ENCODE peak calls at places on chromosomes 6 and 20, in five cellular contexts. U is heart right ventricle, X is RWPE1, A is AG04450, C is PC-3. W is an unnamed sample.

GRCh38 chr6:14619419-14619781 is 501.8 kb downstream of the CD83 start:
- DNase-seq in U (peak), X (no peak), A (no peak), C (no peak), W (no peak)

GRCh38 chr6:30267423-30267822 is 54.2 kb upstream of the TRIM26 start:
- DNase-seq in U (no peak), X (no peak), A (no peak), C (no peak), W (no peak)

GRCh38 chr20:376750-377149 is 3.8 kb upstream of the TRIB3 start:
- DNase-seq in U (no peak), X (no peak), A (no peak), C (no peak), W (no peak)

GRCh38 chr6:163520956-163521355 is 106.4 kb downstream of the QKI start:
- DNase-seq in U (no peak), X (no peak), A (no peak), C (no peak), W (no peak)

GRCh38 chr6:111817451-111818146 is 55.7 kb downstream of the FYN start:
- DNase-seq in U (no peak), X (no peak), A (no peak), C (no peak), W (no peak)

GRCh38 chr6:53862517-53863457 is 68.0 kb downstream of the LRRC1 start:
- DNase-seq in U (no peak), X (no peak), A (peak), C (peak), W (no peak)

GRCh38 chr20:61387204-61387958 is 135.3 kb downstream of the CDH4 start:
- DNase-seq in U (peak), X (peak), A (no peak), C (no peak), W (peak)

GRCh38 chr20:56245761-56246160 is 2.8 kb upstream of the MC3R start:
- DNase-seq in U (no peak), X (peak), A (no peak), C (peak), W (no peak)

GRCh38 chr20:2840967-2841531 is 504 bp downstream of the VPS16 start:
- DNase-seq in U (peak), X (peak), A (peak), C (peak), W (no peak)

GRCh38 chr20:46631874-46632446 is 19.3 kb downstream of the SLC13A3 start:
- DNase-seq in U (no peak), X (no peak), A (no peak), C (no peak), W (no peak)

GRCh38 chr6:119979862-119980261 is 630.3 kb upstream of the MAN1A1 start:
- DNase-seq in U (no peak), X (no peak), A (no peak), C (peak), W (no peak)

GRCh38 chr20:4243071-4243470 is 227.7 kb upstream of the RNF24 start:
- DNase-seq in U (no peak), X (no peak), A (no peak), C (no peak), W (no peak)

GRCh38 chr20:37437676-37438075 is 83.4 kb upstream of the NNAT start:
- DNase-seq in U (no peak), X (no peak), A (no peak), C (no peak), W (no peak)

GRCh38 chr6:147855823-147856222 is 347.3 kb downstream of the SAMD5 start:
- DNase-seq in U (no peak), X (no peak), A (no peak), C (no peak), W (peak)

GRCh38 chr6:34177181-34177591 is 31.3 kb upstream of the GRM4 start:
- DNase-seq in U (no peak), X (no peak), A (no peak), C (no peak), W (no peak)

GRCh38 chr6:35669441-35669776 is 19.3 kb downstream of the FKBP5 start:
- DNase-seq in U (no peak), X (no peak), A (no peak), C (peak), W (no peak)

GRCh38 chr6:27575594-27576361 is 102.9 kb upstream of the ZNF184 start:
- DNase-seq in U (no peak), X (no peak), A (no peak), C (peak), W (no peak)

GRCh38 chr6:36491378-36491965 is 48.7 kb downstream of the KCTD20 start:
- DNase-seq in U (no peak), X (no peak), A (no peak), C (no peak), W (no peak)

GRCh38 chr6:154352898-154353585 is 3.6 kb downstream of the IPCEF1 start:
- DNase-seq in U (no peak), X (no peak), A (no peak), C (no peak), W (no peak)

GRCh38 chr6:89675949-89676753 is 37.6 kb upstream of the LYRM2 start:
- DNase-seq in U (no peak), X (no peak), A (peak), C (no peak), W (no peak)

GRCh38 chr20:20094410-20094809 is 42.1 kb downstream of the CFAP61 start:
- DNase-seq in U (no peak), X (no peak), A (no peak), C (no peak), W (no peak)

GRCh38 chr6:134175532-134176282 is 123.3 kb upstream of the SLC2A12 start:
- DNase-seq in U (peak), X (peak), A (no peak), C (peak), W (no peak)

GRCh38 chr6:106309766-106310373 is 15.7 kb downstream of the ATG5 start:
- DNase-seq in U (no peak), X (peak), A (no peak), C (peak), W (no peak)

GRCh38 chr6:155103816-155104366 is 108.8 kb downstream of the TIAM2 start:
- DNase-seq in U (no peak), X (no peak), A (no peak), C (no peak), W (no peak)

GRCh38 chr6:145808239-145808638 is 6.4 kb downstream of the FBXO30 start:
- DNase-seq in U (no peak), X (no peak), A (no peak), C (no peak), W (no peak)

GRCh38 chr6:44264154-44265002 is 973 bp downstream of the NFKBIE start:
- DNase-seq in U (peak), X (peak), A (no peak), C (no peak), W (no peak)

GRCh38 chr6:46113370-46113769 is 16.4 kb upstream of the ENPP4 start:
- DNase-seq in U (no peak), X (peak), A (no peak), C (peak), W (no peak)

GRCh38 chr6:112503210-112503609 is 156.1 kb downstream of the RFPL4B start:
- DNase-seq in U (no peak), X (no peak), A (no peak), C (no peak), W (no peak)

GRCh38 chr6:16486661-16487060 is 248.3 kb downstream of the GMPR start:
- DNase-seq in U (no peak), X (no peak), A (no peak), C (no peak), W (no peak)

GRCh38 chr6:48423640-48424365 is 312.8 kb upstream of the PTCHD4 start:
- DNase-seq in U (no peak), X (no peak), A (peak), C (peak), W (no peak)

GRCh38 chr6:154731296-154732218 is 1.7 kb upstream of the SCAF8 start:
- DNase-seq in U (no peak), X (no peak), A (no peak), C (peak), W (no peak)

GRCh38 chr6:97757575-97757974 is 474.6 kb upstream of the MMS22L start:
- DNase-seq in U (no peak), X (no peak), A (no peak), C (no peak), W (no peak)

GRCh38 chr20:63952769-63953168 is 3.4 kb downstream of the UCKL1 start:
- DNase-seq in U (no peak), X (no peak), A (no peak), C (no peak), W (no peak)

GRCh38 chr20:63951398-63952209 is 4.6 kb downstream of the UCKL1 start:
- DNase-seq in U (no peak), X (no peak), A (no peak), C (no peak), W (no peak)

GRCh38 chr20:63950701-63951397 is 5.4 kb downstream of the UCKL1 start:
- DNase-seq in U (no peak), X (no peak), A (no peak), C (no peak), W (no peak)

GRCh38 chr20:63953764-63954429 is 2.3 kb downstream of the UCKL1 start:
- DNase-seq in U (no peak), X (no peak), A (no peak), C (no peak), W (no peak)

GRCh38 chr20:63952210-63952535 is 4.0 kb downstream of the UCKL1 start:
- DNase-seq in U (no peak), X (no peak), A (no peak), C (no peak), W (no peak)
- H3K27ac ChIP-seq in U (peak), X (peak), A (no peak), C (no peak), W (no peak)

GRCh38 chr6:137977206-137977605 is 110.1 kb downstream of the TNFAIP3 start:
- DNase-seq in U (no peak), X (no peak), A (no peak), C (no peak), W (no peak)

GRCh38 chr6:137977814-137978213 is 110.8 kb downstream of the TNFAIP3 start:
- DNase-seq in U (no peak), X (no peak), A (no peak), C (no peak), W (no peak)

GRCh38 chr6:137973201-137973600 is 106.1 kb downstream of the TNFAIP3 start:
- DNase-seq in U (no peak), X (no peak), A (no peak), C (no peak), W (no peak)

GRCh38 chr6:137976430-137976829 is 109.4 kb downstream of the TNFAIP3 start:
- DNase-seq in U (no peak), X (no peak), A (no peak), C (no peak), W (no peak)

GRCh38 chr6:137975058-137975940 is 108.2 kb downstream of the TNFAIP3 start:
- DNase-seq in U (no peak), X (peak), A (no peak), C (peak), W (no peak)
- TF ChIP-seq CTCF in U (no peak), X (peak), A (peak), C (peak), W (no peak)

GRCh38 chr20:51715028-51715872 is 52.9 kb downstream of the ATP9A start:
- DNase-seq in U (no peak), X (no peak), A (no peak), C (no peak), W (no peak)
- H3K27ac ChIP-seq in U (no peak), X (no peak), A (no peak), C (peak), W (no peak)

GRCh38 chr6:18263561-18264337 is 581 bp downstream of the DEK start:
- DNase-seq in U (peak), X (peak), A (no peak), C (peak), W (no peak)

GRCh38 chr6:18261877-18262276 is 2.5 kb downstream of the DEK start:
- DNase-seq in U (no peak), X (no peak), A (no peak), C (no peak), W (no peak)

GRCh38 chr6:18259675-18260447 is 4.5 kb downstream of the DEK start:
- DNase-seq in U (no peak), X (no peak), A (no peak), C (peak), W (no peak)

GRCh38 chr6:18262812-18263560 is 1.3 kb downstream of the DEK start:
- DNase-seq in U (no peak), X (no peak), A (no peak), C (peak), W (no peak)

DNA sequence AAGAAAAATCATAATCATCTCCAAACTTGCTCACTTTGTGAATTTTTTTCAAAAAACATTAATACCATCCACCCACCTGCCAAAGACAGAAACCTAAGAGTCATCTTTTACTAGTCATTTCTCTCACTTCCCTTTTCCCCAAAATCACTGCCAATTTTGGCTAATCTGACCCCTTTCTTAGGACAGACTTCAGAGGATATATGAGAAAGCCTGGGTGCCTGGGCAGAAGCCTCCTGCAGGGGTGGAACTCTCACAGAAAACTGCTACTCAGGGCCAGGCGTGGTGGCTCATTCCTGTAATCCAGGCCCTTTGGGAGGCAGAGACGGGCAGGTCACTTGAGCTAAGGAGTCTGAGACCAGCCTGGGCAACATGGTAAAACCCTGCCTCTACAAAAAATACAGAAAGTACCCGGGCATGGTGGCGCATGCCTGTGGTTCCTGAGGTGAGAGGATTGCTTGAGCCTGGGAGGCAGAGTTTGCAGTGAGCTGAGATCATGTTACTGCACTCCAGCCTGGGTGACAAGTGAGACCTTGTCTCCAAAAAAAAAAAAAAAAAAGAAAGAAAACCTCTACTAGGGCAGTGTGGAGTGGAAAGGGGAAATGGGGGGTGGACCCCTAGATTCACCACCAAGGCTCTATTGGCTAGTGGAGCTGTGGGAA is 3.8 kb downstream of the DEK start:
- DNase-seq in U (no peak), X (no peak), A (no peak), C (peak), W (peak)
- TF ChIP-seq CTCF in U (no peak), X (no peak), A (no peak), C (no peak), W (no peak)

GRCh38 chr6:56144538-56145324 is 102.6 kb downstream of the COL21A1 start:
- DNase-seq in U (no peak), X (peak), A (no peak), C (peak), W (no peak)

GRCh38 chr6:56148488-56149190 is 98.7 kb downstream of the COL21A1 start:
- DNase-seq in U (no peak), X (no peak), A (no peak), C (no peak), W (no peak)

GRCh38 chr6:56143796-56144195 is 103.6 kb downstream of the COL21A1 start:
- DNase-seq in U (no peak), X (no peak), A (no peak), C (peak), W (no peak)

GRCh38 chr6:56140090-56140489 is 107.3 kb downstream of the COL21A1 start:
- DNase-seq in U (no peak), X (no peak), A (no peak), C (no peak), W (no peak)

DNA sequence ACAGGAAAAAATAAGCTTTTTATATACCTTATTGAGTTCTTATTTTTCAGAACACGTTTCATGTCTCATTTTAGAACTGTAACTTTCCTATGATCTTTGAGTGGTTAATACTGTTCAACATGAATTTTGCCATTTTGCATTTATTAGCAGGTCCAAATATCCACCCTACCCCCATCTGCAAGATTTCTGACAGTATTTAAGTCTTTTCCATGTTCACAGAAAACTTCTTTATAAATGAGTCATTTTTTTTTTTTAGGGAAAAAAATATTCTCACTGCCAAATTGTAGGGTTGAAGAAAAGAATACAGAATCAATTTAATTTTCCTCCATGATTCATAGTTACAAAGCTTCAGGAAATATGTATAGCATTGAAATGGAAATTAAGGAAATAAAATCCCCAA is 101.8 kb downstream of the COL21A1 start:
- DNase-seq in U (no peak), X (no peak), A (no peak), C (no peak), W (no peak)
- H3K27ac ChIP-seq in U (no peak), X (no peak), A (no peak), C (peak), W (no peak)

DNA sequence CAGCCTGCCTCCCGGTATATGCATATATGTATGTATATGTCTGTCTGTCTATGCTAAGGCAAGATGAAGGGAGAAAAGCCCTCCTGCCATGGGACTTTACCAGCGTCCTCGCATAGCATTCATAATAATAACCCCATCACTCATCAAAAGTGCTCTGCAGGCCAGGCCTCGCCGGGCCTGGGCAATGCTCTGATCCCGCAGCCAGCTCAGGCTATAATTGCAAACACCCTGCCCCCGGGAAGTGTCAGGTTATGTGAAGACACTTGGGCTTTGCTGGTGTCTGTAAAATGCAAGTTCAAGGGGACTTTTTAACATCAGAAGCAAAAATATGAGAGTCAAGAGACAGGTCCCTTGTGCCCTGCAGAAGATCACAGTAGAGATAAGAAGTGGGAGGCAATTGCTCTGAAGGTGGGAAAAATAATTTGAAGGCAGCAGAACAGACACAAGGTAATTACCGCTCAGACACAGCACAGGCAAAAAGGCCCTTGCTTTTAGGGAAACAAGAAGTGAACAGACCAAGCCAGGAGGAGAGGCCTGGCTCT is 381.0 kb downstream of the MAFB start:
- DNase-seq in U (no peak), X (no peak), A (no peak), C (no peak), W (no peak)
- TF ChIP-seq CTCF in U (no peak), X (no peak), A (no peak), C (no peak), W (no peak)

GRCh38 chr6:39114395-39114706 is 635 bp downstream of the SAYSD1 start:
- DNase-seq in U (no peak), X (no peak), A (no peak), C (no peak), W (no peak)
- H3K27ac ChIP-seq in U (peak), X (peak), A (peak), C (no peak), W (peak)

GRCh38 chr6:17808609-17809008 is 101.9 kb upstream of the NUP153 start:
- DNase-seq in U (no peak), X (no peak), A (no peak), C (peak), W (no peak)
- TF ChIP-seq CTCF in U (no peak), X (no peak), A (no peak), C (no peak), W (no peak)

GRCh38 chr20:38579219-38579618 is 1.8 kb upstream of the ADIG start:
- DNase-seq in U (peak), X (no peak), A (no peak), C (no peak), W (no peak)

GRCh38 chr20:38581830-38582358 is 897 bp downstream of the ADIG start:
- DNase-seq in U (no peak), X (no peak), A (no peak), C (no peak), W (no peak)

GRCh38 chr20:38579921-38580320 is 1.1 kb upstream of the ADIG start:
- DNase-seq in U (no peak), X (no peak), A (no peak), C (no peak), W (no peak)

GRCh38 chr20:38583306-38583705 is 2.3 kb downstream of the ADIG start:
- DNase-seq in U (no peak), X (no peak), A (no peak), C (no peak), W (no peak)

GRCh38 chr20:38581013-38581412 is at the start of gene ADIG:
- DNase-seq in U (peak), X (no peak), A (no peak), C (peak), W (no peak)
- H3K27ac ChIP-seq in U (no peak), X (no peak), A (no peak), C (no peak), W (no peak)

DNA sequence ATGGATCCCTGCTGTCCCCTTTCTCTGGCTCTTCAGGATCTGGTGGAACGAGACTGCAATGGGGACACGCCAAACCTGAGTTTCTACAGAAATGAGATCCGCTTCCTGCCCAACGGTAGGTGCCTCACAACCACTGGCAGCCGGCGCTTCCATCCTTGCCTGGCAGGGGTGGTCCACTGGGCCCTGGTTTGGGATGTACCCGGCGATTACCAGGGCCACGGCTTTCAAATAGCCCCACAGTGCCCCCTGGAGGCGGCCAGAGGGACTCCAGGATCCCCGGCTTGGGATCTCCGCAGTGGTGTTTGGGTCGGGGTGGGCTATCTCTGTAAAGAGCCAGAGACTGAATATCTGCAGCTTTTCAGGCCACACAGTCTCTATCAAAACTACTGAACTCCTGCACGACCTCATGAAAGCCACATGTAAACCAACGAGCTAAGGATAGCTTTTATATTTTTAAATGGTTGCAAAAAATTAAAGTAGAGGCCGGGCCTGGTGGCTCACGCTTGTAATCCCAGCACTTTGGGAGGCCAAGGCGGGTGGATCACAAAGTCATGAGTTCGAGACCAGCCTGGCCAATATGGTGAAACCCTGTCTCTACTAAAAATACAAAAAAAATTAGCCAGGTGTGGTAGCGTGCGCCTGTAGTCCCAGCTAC is 3.7 kb downstream of the OGFR start:
- DNase-seq in U (peak), X (peak), A (no peak), C (peak), W (no peak)
- TF ChIP-seq CTCF in U (peak), X (peak), A (peak), C (peak), W (peak)